ENCODE peak calls at places on chromosomes 4 and X, in nine cellular contexts. D is neuronal stem cell, J is neural crest cell, L is foreskin keratinocyte, F is heart right ventricle, V is fibroblast of pulmonary artery, U is ELR, I is T-helper 17 cell, C is caudate nucleus. S is an unnamed sample.

GRCh38 chrX:118717703-118718391 is 9.6 kb upstream of the IL13RA1 start:
- DNase-seq in D (no peak), V (no peak), L (no peak), U (no peak), F (no peak), I (no peak), C (no peak), J (no peak), S (no peak)

GRCh38 chr4:1469596-1470392 is 63.6 kb upstream of the NKX1-1 start:
- DNase-seq in V (no peak), I (peak), U (no peak), L (peak), J (no peak), F (peak), D (no peak), C (no peak), S (no peak)

GRCh38 chr4:184732126-184732525 is 1.8 kb downstream of the CENPU start:
- DNase-seq in F (no peak), D (no peak), L (peak), C (no peak), U (peak), J (no peak), I (no peak), V (no peak), S (no peak)

GRCh38 chr4:28654618-28655017 is 1794.0 kb downstream of the STIM2 start:
- DNase-seq in F (no peak), U (peak), V (no peak), D (no peak), C (no peak), L (peak), J (no peak), I (no peak), S (no peak)

GRCh38 chrX:6959006-6959405 is 188.5 kb upstream of the STS start:
- DNase-seq in F (no peak), D (no peak), C (no peak), J (no peak), V (no peak), I (no peak), U (no peak), L (no peak), S (no peak)

GRCh38 chrX:132751043-132751690 is 207.3 kb downstream of the HS6ST2 start:
- DNase-seq in I (no peak), D (no peak), U (no peak), V (no peak), C (no peak), L (no peak), J (no peak), F (no peak), S (no peak)

GRCh38 chr4:6058531-6059374 is 40.5 kb upstream of the C4orf50 start:
- DNase-seq in V (no peak), C (no peak), F (no peak), J (no peak), I (no peak), D (no peak), U (no peak), L (no peak), S (no peak)

GRCh38 chrX:6163761-6164160 is 64.9 kb downstream of the NLGN4X start:
- DNase-seq in I (no peak), D (no peak), J (no peak), L (no peak), C (no peak), V (no peak), U (no peak), F (no peak), S (no peak)

GRCh38 chr4:138953962-138954371 is 61.6 kb upstream of the NOCT start:
- DNase-seq in F (no peak), J (no peak), D (no peak), C (no peak), V (peak), L (peak), U (peak), I (no peak), S (no peak)

GRCh38 chrX:40081679-40082068 is 16.1 kb downstream of the BCOR start:
- DNase-seq in I (no peak), V (no peak), F (no peak), J (no peak), L (no peak), C (no peak), U (no peak), D (no peak), S (no peak)

GRCh38 chr4:1879491-1879890 is 8.3 kb downstream of the NSD2 start:
- DNase-seq in C (no peak), U (no peak), V (no peak), D (no peak), I (no peak), J (no peak), F (no peak), L (no peak), S (no peak)

GRCh38 chrX:129984196-129984962 is 1.9 kb downstream of the BCORL1 start:
- DNase-seq in D (no peak), C (no peak), V (no peak), L (no peak), I (peak), J (peak), U (peak), F (peak), S (no peak)

GRCh38 chr4:8468746-8469535 is 28.4 kb downstream of the TRMT44 start:
- DNase-seq in V (peak), L (peak), F (peak), C (peak), U (peak), D (peak), J (peak), I (peak), S (peak)

GRCh38 chr4:84535901-84536300 is 36.8 kb upstream of the NKX6-1 start:
- DNase-seq in U (no peak), I (no peak), V (no peak), D (no peak), C (no peak), J (no peak), F (no peak), L (no peak), S (no peak)

GRCh38 chr4:75513529-75514130 is 573 bp downstream of the RCHY1 start:
- DNase-seq in U (peak), F (no peak), C (no peak), D (no peak), I (no peak), L (peak), V (peak), J (peak), S (no peak)

GRCh38 chrX:134186362-134187121 is 50.4 kb upstream of the CCDC160 start:
- DNase-seq in L (peak), C (no peak), V (no peak), F (no peak), D (no peak), J (no peak), I (no peak), U (no peak), S (no peak)

GRCh38 chr4:149296084-149296483 is 519.6 kb downstream of the IQCM start:
- DNase-seq in V (no peak), U (no peak), I (no peak), J (no peak), L (no peak), C (no peak), F (no peak), D (no peak), S (no peak)

GRCh38 chrX:6325437-6325836 is 96.8 kb upstream of the NLGN4X start:
- DNase-seq in L (no peak), U (no peak), C (no peak), D (no peak), I (no peak), J (no peak), V (no peak), F (no peak), S (no peak)

GRCh38 chrX:11472381-11472780 is 179.2 kb downstream of the AMELX start:
- DNase-seq in I (no peak), D (no peak), J (no peak), U (no peak), V (no peak), F (no peak), C (no peak), L (no peak), S (no peak)

GRCh38 chr4:8641256-8641655 is 48.7 kb downstream of the CPZ start:
- DNase-seq in J (no peak), F (no peak), U (no peak), D (no peak), I (no peak), L (no peak), V (no peak), C (no peak), S (no peak)

GRCh38 chr4:175996231-175996630 is 69.4 kb upstream of the WDR17 start:
- DNase-seq in C (no peak), L (no peak), U (no peak), V (no peak), J (no peak), I (no peak), F (no peak), D (no peak), S (no peak)

GRCh38 chr4:20443406-20443805 is 191.7 kb downstream of the SLIT2 start:
- DNase-seq in L (no peak), I (no peak), D (no peak), F (no peak), V (no peak), C (no peak), J (no peak), U (no peak), S (no peak)

GRCh38 chrX:79592259-79592658 is 225.1 kb upstream of the ITM2A start:
- DNase-seq in J (no peak), C (no peak), I (no peak), L (no peak), D (no peak), V (no peak), F (no peak), U (peak), S (no peak)

GRCh38 chr4:53061467-53061866 is 199.3 kb downstream of the RASL11B start:
- DNase-seq in D (no peak), L (no peak), I (no peak), U (no peak), C (no peak), V (no peak), J (no peak), F (no peak), S (no peak)

GRCh38 chr4:10643600-10644425 is 40.8 kb downstream of the CLNK start:
- DNase-seq in V (no peak), I (no peak), J (no peak), C (no peak), F (no peak), U (peak), D (no peak), L (no peak), S (no peak)

GRCh38 chrX:96372313-96373046 is 312.2 kb upstream of the DIAPH2 start:
- DNase-seq in D (peak), I (no peak), F (no peak), C (no peak), J (peak), V (peak), U (peak), L (no peak), S (no peak)

GRCh38 chrX:37958493-37959211 is 47.7 kb upstream of the SYTL5 start:
- DNase-seq in D (no peak), C (no peak), L (no peak), V (peak), U (no peak), I (no peak), F (no peak), J (no peak), S (no peak)

GRCh38 chr4:101279377-101279871 is 67.9 kb downstream of the PPP3CA start:
- DNase-seq in V (peak), I (no peak), J (no peak), L (no peak), U (peak), D (no peak), F (no peak), C (no peak), S (no peak)